ENCODE peak calls at places on chromosomes 4 and X, in six cellular contexts. One of them, this sample, is unnamed.
A peak's percentile ranks its signal among the peaks of the same experiment; 100 is the strongest.

GRCh38 chr4:72109364-72109763 is 77.6 kb downstream of the NPFFR2 start:
- DNase-seq in uterus: no peak
- DNase-seq in stomach: no peak
- DNase-seq in HCT116: no peak
- DNase-seq in A673: no peak
- DNase-seq in aorta: no peak
- DNase-seq in this sample: no peak

GRCh38 chr4:77777135-77777777 is 41.9 kb downstream of the CNOT6L start:
- DNase-seq in HCT116: no peak
- DNase-seq in aorta: no peak
- DNase-seq in A673: no peak
- DNase-seq in uterus: no peak
- DNase-seq in stomach: no peak
- DNase-seq in this sample: no peak

GRCh38 chr4:85895755-85896154 is 420.8 kb downstream of the ARHGAP24 start:
- DNase-seq in HCT116: no peak
- DNase-seq in aorta: no peak
- DNase-seq in stomach: no peak
- DNase-seq in uterus: no peak
- DNase-seq in A673: no peak
- DNase-seq in this sample: no peak

GRCh38 chr4:39664828-39665731 is 26.4 kb upstream of the SMIM14 start:
- DNase-seq in uterus: no peak
- DNase-seq in aorta: no peak
- DNase-seq in stomach: no peak
- DNase-seq in HCT116: no peak
- DNase-seq in A673: no peak
- DNase-seq in this sample: peak; percentile 50

GRCh38 chr4:27148211-27148895 is 287.7 kb downstream of the STIM2 start:
- DNase-seq in HCT116: no peak
- DNase-seq in A673: no peak
- DNase-seq in aorta: no peak
- DNase-seq in stomach: no peak
- DNase-seq in uterus: no peak
- DNase-seq in this sample: no peak

GRCh38 chr4:77636902-77637301 is 31.3 kb downstream of the CXCL13 start:
- DNase-seq in HCT116: peak; percentile 7
- DNase-seq in A673: no peak
- DNase-seq in stomach: peak; percentile 44
- DNase-seq in uterus: no peak
- DNase-seq in aorta: peak; percentile 70
- DNase-seq in this sample: no peak

GRCh38 chr4:5757954-5758353 is 47.0 kb downstream of the EVC start:
- DNase-seq in HCT116: no peak
- DNase-seq in aorta: no peak
- DNase-seq in stomach: no peak
- DNase-seq in A673: no peak
- DNase-seq in uterus: no peak
- DNase-seq in this sample: no peak

GRCh38 chr4:86556791-86557415 is 37.2 kb upstream of the PTPN13 start:
- DNase-seq in A673: peak; percentile 60
- DNase-seq in aorta: no peak
- DNase-seq in HCT116: no peak
- DNase-seq in stomach: no peak
- DNase-seq in uterus: no peak
- DNase-seq in this sample: no peak

GRCh38 chr4:86894465-86894864 is 2.2 kb upstream of the C4orf36 start:
- DNase-seq in A673: no peak
- DNase-seq in HCT116: no peak
- DNase-seq in aorta: no peak
- DNase-seq in stomach: no peak
- DNase-seq in uterus: no peak
- DNase-seq in this sample: no peak

GRCh38 chrX:45630078-45630477 is 429.4 kb upstream of the DIPK2B start:
- DNase-seq in A673: no peak
- DNase-seq in uterus: no peak
- DNase-seq in HCT116: no peak
- DNase-seq in aorta: no peak
- DNase-seq in stomach: no peak
- DNase-seq in this sample: no peak

GRCh38 chrX:12979011-12979629 is 4.2 kb downstream of the TMSB4X start:
- DNase-seq in uterus: no peak
- DNase-seq in HCT116: no peak
- DNase-seq in stomach: no peak
- DNase-seq in A673: no peak
- DNase-seq in aorta: no peak
- DNase-seq in this sample: no peak

GRCh38 chrX:100363926-100364325 is 46.1 kb downstream of the PCDH19 start:
- DNase-seq in uterus: no peak
- DNase-seq in stomach: no peak
- DNase-seq in HCT116: no peak
- DNase-seq in aorta: no peak
- DNase-seq in A673: peak; percentile 7
- DNase-seq in this sample: no peak

GRCh38 chrX:13005671-13006473 is 31.0 kb downstream of the TMSB4X start:
- DNase-seq in A673: no peak
- DNase-seq in HCT116: no peak
- DNase-seq in uterus: no peak
- DNase-seq in aorta: no peak
- DNase-seq in stomach: peak; percentile 54
- DNase-seq in this sample: no peak

GRCh38 chrX:3526749-3527148 is 180.3 kb upstream of the MXRA5 start:
- DNase-seq in A673: no peak
- DNase-seq in aorta: no peak
- DNase-seq in stomach: no peak
- DNase-seq in uterus: no peak
- DNase-seq in HCT116: no peak
- DNase-seq in this sample: no peak

GRCh38 chr4:97994765-97995465 is 148.4 kb downstream of the STPG2 start:
- DNase-seq in aorta: no peak
- DNase-seq in stomach: no peak
- DNase-seq in HCT116: no peak
- DNase-seq in A673: no peak
- DNase-seq in uterus: no peak
- DNase-seq in this sample: no peak

GRCh38 chr4:157994863-157995262 is 178.0 kb downstream of the GASK1B start:
- DNase-seq in HCT116: no peak
- DNase-seq in aorta: no peak
- DNase-seq in A673: no peak
- DNase-seq in uterus: no peak
- DNase-seq in stomach: no peak
- DNase-seq in this sample: no peak

GRCh38 chr4:11426716-11427115 is 2.0 kb downstream of the HS3ST1 start:
- DNase-seq in A673: no peak
- DNase-seq in stomach: no peak
- DNase-seq in HCT116: no peak
- DNase-seq in aorta: no peak
- DNase-seq in uterus: no peak
- DNase-seq in this sample: no peak

GRCh38 chrX:44227981-44228380 is 115.5 kb downstream of the EFHC2 start:
- DNase-seq in uterus: no peak
- DNase-seq in stomach: no peak
- DNase-seq in A673: no peak
- DNase-seq in HCT116: no peak
- DNase-seq in aorta: no peak
- DNase-seq in this sample: no peak

GRCh38 chrX:118370921-118371624 is 25.2 kb downstream of the WDR44 start:
- DNase-seq in uterus: no peak
- DNase-seq in stomach: no peak
- DNase-seq in A673: no peak
- DNase-seq in HCT116: no peak
- DNase-seq in aorta: no peak
- DNase-seq in this sample: no peak

GRCh38 chr4:158290912-158291311 is 80.6 kb downstream of the TMEM144 start:
- DNase-seq in HCT116: no peak
- DNase-seq in aorta: no peak
- DNase-seq in A673: no peak
- DNase-seq in uterus: no peak
- DNase-seq in stomach: no peak
- DNase-seq in this sample: no peak

GRCh38 chr4:141009931-141010330 is 123.3 kb downstream of the RNF150 start:
- DNase-seq in uterus: no peak
- DNase-seq in aorta: no peak
- DNase-seq in stomach: no peak
- DNase-seq in HCT116: no peak
- DNase-seq in A673: no peak
- DNase-seq in this sample: no peak

GRCh38 chr4:170682511-170682910 is 592.8 kb upstream of the AADAT start:
- DNase-seq in A673: no peak
- DNase-seq in HCT116: no peak
- DNase-seq in uterus: no peak
- DNase-seq in stomach: no peak
- DNase-seq in aorta: no peak
- DNase-seq in this sample: no peak
- H3K4me3 ChIP-seq in A673: no peak overlapping the region
- H3K4me3 ChIP-seq in HCT116: no peak overlapping the region
- H3K4me3 ChIP-seq in uterus: no peak overlapping the region
- H3K4me3 ChIP-seq in stomach: no peak overlapping the region
- H3K4me3 ChIP-seq in aorta: no peak overlapping the region
- H3K4me3 ChIP-seq in this sample: no peak overlapping the region

GRCh38 chr4:54228563-54229501 is at the start of gene PDGFRA:
- DNase-seq in uterus: peak; percentile 85
- DNase-seq in aorta: peak; percentile 79
- DNase-seq in HCT116: no peak
- DNase-seq in stomach: no peak
- DNase-seq in A673: no peak
- DNase-seq in this sample: peak; percentile 80

GRCh38 chr4:54228064-54228527 is 997 bp upstream of the PDGFRA start:
- DNase-seq in uterus: peak; percentile 75
- DNase-seq in aorta: peak; percentile 93
- DNase-seq in HCT116: no peak
- DNase-seq in A673: peak; percentile 37
- DNase-seq in stomach: peak; percentile 59
- DNase-seq in this sample: peak; percentile 85

GRCh38 chr4:54230479-54231418 is 1.7 kb downstream of the PDGFRA start:
- DNase-seq in aorta: peak; percentile 84
- DNase-seq in uterus: peak; percentile 51
- DNase-seq in A673: no peak
- DNase-seq in stomach: no peak
- DNase-seq in HCT116: no peak
- DNase-seq in this sample: no peak

GRCh38 chr4:54231419-54232150 is 2.5 kb downstream of the PDGFRA start:
- DNase-seq in HCT116: no peak
- DNase-seq in aorta: peak; percentile 92
- DNase-seq in uterus: peak; percentile 36
- DNase-seq in A673: no peak
- DNase-seq in stomach: no peak
- DNase-seq in this sample: peak; percentile 40

GRCh38 chr4:54229631-54230478 is 762 bp downstream of the PDGFRA start:
- DNase-seq in aorta: peak; percentile 84
- DNase-seq in uterus: no peak
- DNase-seq in A673: no peak
- DNase-seq in HCT116: no peak
- DNase-seq in stomach: no peak
- DNase-seq in this sample: no peak
- H3K4me1 ChIP-seq in aorta: no peaks in the 10 kb centered on the region
- H3K4me1 ChIP-seq in uterus: no peaks in the 10 kb centered on the region
- H3K4me1 ChIP-seq in A673: no peaks in the 10 kb centered on the region
- H3K4me1 ChIP-seq in HCT116: peaks cover 27% of the 10 kb centered on the region
- H3K4me1 ChIP-seq in stomach: peaks cover 61% of the 10 kb centered on the region
- H3K4me1 ChIP-seq in this sample: peaks cover 15% of the 10 kb centered on the region

DNA sequence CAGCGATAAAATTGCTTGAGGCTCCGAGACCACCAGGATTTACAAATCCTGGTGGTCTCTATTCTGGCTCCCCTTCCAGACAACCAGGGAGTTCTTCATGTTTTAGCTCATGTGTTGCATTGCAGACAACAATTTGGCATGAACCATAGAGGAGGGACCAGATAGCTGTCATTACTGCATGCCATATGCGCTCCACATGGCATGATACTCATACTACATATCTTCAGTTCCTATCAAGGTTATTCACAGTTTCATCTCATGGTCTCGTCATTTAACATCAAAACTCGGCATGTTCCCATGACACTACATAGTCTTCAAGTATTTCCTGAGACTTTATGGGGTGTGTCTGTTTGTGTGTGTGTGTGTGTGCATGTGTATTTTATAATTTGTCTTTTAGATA is 220.3 kb downstream of the OR13H1 start:
- DNase-seq in uterus: no peak
- DNase-seq in A673: no peak
- DNase-seq in HCT116: no peak
- DNase-seq in stomach: no peak
- DNase-seq in aorta: no peak
- DNase-seq in this sample: no peak
- H3K4me3 ChIP-seq in uterus: peak overlapping the region; percentile 15
- H3K4me3 ChIP-seq in A673: no peak overlapping the region
- H3K4me3 ChIP-seq in HCT116: no peak overlapping the region
- H3K4me3 ChIP-seq in stomach: no peak overlapping the region
- H3K4me3 ChIP-seq in aorta: no peak overlapping the region
- H3K4me3 ChIP-seq in this sample: no peak overlapping the region

GRCh38 chr4:168605411-168605810 is 108.6 kb downstream of the PALLD start:
- DNase-seq in A673: no peak
- DNase-seq in aorta: no peak
- DNase-seq in HCT116: no peak
- DNase-seq in stomach: no peak
- DNase-seq in uterus: no peak
- DNase-seq in this sample: no peak

GRCh38 chr4:168600796-168601583 is 104.1 kb downstream of the PALLD start:
- DNase-seq in stomach: no peak
- DNase-seq in aorta: no peak
- DNase-seq in uterus: no peak
- DNase-seq in A673: no peak
- DNase-seq in HCT116: peak; percentile 64
- DNase-seq in this sample: no peak

GRCh38 chr4:168607215-168607614 is 110.4 kb downstream of the PALLD start:
- DNase-seq in uterus: no peak
- DNase-seq in stomach: no peak
- DNase-seq in HCT116: no peak
- DNase-seq in A673: no peak
- DNase-seq in aorta: no peak
- DNase-seq in this sample: no peak

GRCh38 chr4:168601899-168602298 is 105.0 kb downstream of the PALLD start:
- DNase-seq in aorta: no peak
- DNase-seq in A673: no peak
- DNase-seq in HCT116: no peak
- DNase-seq in uterus: no peak
- DNase-seq in stomach: no peak
- DNase-seq in this sample: no peak

DNA sequence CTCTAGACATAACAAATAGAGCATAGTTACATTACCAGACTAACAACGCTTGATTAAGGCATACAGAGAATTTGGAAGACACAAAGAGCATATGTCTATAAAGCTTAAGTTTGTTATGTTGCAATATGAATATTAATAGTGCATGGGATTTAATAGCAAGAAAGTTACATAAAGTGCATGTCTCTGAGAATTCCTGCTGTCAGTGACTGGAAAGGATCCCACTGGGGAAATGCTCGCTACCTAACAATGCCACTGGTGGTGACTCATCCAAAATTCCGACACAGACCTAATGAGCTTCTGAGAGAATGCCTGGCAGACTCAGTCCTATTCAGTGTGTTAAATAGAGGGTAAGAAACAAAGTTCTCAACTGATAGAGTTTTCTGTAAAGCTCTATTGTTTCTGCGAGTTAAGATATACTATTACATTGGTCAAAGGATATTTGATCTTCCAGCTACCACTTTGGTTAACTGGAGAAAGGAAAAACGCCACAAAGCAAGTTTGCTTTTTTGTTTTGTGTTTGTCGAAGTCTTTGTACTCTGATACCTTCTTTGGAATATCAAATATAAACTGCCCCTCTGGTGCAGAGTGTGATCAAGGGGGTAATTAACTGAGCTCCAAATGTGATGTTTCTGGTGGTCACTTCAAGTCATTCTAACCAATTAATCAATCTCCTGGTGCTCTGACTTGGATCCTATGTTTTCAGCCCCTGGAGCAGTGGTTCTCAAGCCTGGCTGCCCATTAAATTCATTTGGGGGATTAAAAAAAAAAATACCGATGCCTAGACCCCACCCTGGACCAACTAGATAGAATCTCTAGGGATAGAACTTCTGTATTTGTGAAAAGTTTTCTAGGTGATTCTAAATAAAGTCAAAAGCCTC is 107.9 kb downstream of the PALLD start:
- DNase-seq in HCT116: peak; percentile 68
- DNase-seq in aorta: no peak
- DNase-seq in stomach: no peak
- DNase-seq in uterus: peak; percentile 61
- DNase-seq in A673: peak; percentile 96
- DNase-seq in this sample: no peak
- H3K4me1 ChIP-seq in HCT116: peaks cover 92% of the 10 kb centered on the region
- H3K4me1 ChIP-seq in aorta: no peaks in the 10 kb centered on the region
- H3K4me1 ChIP-seq in stomach: peaks cover 11% of the 10 kb centered on the region
- H3K4me1 ChIP-seq in uterus: no peaks in the 10 kb centered on the region
- H3K4me1 ChIP-seq in A673: peaks cover 71% of the 10 kb centered on the region
- H3K4me1 ChIP-seq in this sample: no peaks in the 10 kb centered on the region